ENCODE peak calls at places on chromosomes 13 and 19, in four cellular contexts. M is omental fat pad, L is HepG2, X is heart right ventricle. H is an unnamed sample.
A peak's percentile ranks its signal among the peaks of the same experiment; 100 is the strongest.

GRCh38 chr13:40776681-40777165 is 5.7 kb upstream of the MRPS31 start:
- DNase-seq in X (no peak), M (no peak), L (no peak), H (no peak)

GRCh38 chr19:1779604-1779973 is 26.3 kb downstream of the ONECUT3 start:
- DNase-seq in X (no peak), M (no peak), L (no peak), H (no peak)

GRCh38 chr19:57611113-57611512 is 2.9 kb upstream of the ZNF134 start:
- DNase-seq in X (no peak), L (no peak), M (no peak), H (no peak)

GRCh38 chr19:3275068-3275582 is 50.7 kb downstream of the CELF5 start:
- DNase-seq in M (no peak), L (peak; percentile 65), X (no peak), H (no peak)

GRCh38 chr19:50383307-50383851 is 768 bp upstream of the POLD1 start:
- DNase-seq in L (no peak), X (no peak), M (no peak), H (no peak)

GRCh38 chr19:41364546-41365391 is 820 bp upstream of the B9D2 start:
- DNase-seq in M (no peak), X (no peak), L (no peak), H (no peak)

GRCh38 chr19:12052571-12053169 is at the start of gene ZNF878:
- DNase-seq in L (peak; percentile 97), M (peak; percentile 80), X (peak; percentile 91), H (peak; percentile 80)

GRCh38 chr19:29260477-29261317 is 47.7 kb upstream of the UQCRFS1 start:
- DNase-seq in M (no peak), L (peak; percentile 49), X (no peak), H (no peak)

GRCh38 chr19:47158367-47158791 is 27.7 kb downstream of the SAE1 start:
- DNase-seq in M (no peak), X (peak; percentile 23), L (no peak), H (no peak)

GRCh38 chr19:12159773-12160414 is 3.0 kb upstream of the ZNF136 start:
- DNase-seq in X (no peak), L (no peak), M (no peak), H (no peak)

GRCh38 chr13:80555796-80556195 is 214.9 kb upstream of the SPRY2 start:
- DNase-seq in L (no peak), X (no peak), M (no peak), H (no peak)

GRCh38 chr19:6769006-6769637 is 1.9 kb upstream of the SH2D3A start:
- DNase-seq in X (no peak), M (no peak), L (no peak), H (no peak)

GRCh38 chr19:16449330-16449961 is 22.3 kb downstream of the EPS15L1 start:
- DNase-seq in M (no peak), L (no peak), X (no peak), H (no peak)

GRCh38 chr13:85586422-85586831 is 212.8 kb downstream of the SLITRK6 start:
- DNase-seq in X (no peak), M (no peak), L (no peak), H (no peak)

GRCh38 chr13:68234278-68234677 is 1004.1 kb upstream of the PCDH9 start:
- DNase-seq in M (no peak), X (no peak), L (no peak), H (no peak)

GRCh38 chr13:23584275-23584674 is 14.1 kb downstream of the TNFRSF19 start:
- DNase-seq in M (no peak), L (no peak), X (no peak), H (no peak)

GRCh38 chr19:35038623-35039512 is 2.7 kb upstream of the HPN start:
- DNase-seq in X (no peak), M (no peak), L (no peak), H (no peak)

GRCh38 chr19:42325896-42326771 is 699 bp downstream of the MEGF8 start:
- DNase-seq in L (no peak), X (no peak), M (no peak), H (no peak)

GRCh38 chr19:30105723-30106122 is 163.7 kb downstream of the URI1 start:
- DNase-seq in L (no peak), X (no peak), M (no peak), H (no peak)

GRCh38 chr19:44640518-44640917 is 3.2 kb upstream of the PVR start:
- DNase-seq in L (no peak), X (no peak), M (no peak), H (no peak)

GRCh38 chr13:98509271-98510155 is 67.4 kb downstream of the STK24 start:
- DNase-seq in M (peak; percentile 51), X (peak; percentile 44), L (peak; percentile 30), H (no peak)

GRCh38 chr19:12794936-12795335 is 3.6 kb downstream of the JUNB start:
- DNase-seq in M (no peak), X (no peak), L (no peak), H (no peak)

GRCh38 chr13:103282571-103283450 is 216.6 kb upstream of the SLC10A2 start:
- DNase-seq in X (no peak), L (no peak), M (no peak), H (no peak)

GRCh38 chr19:3849787-3850186 is 19.1 kb downstream of the ZFR2 start:
- DNase-seq in X (no peak), L (no peak), M (no peak), H (no peak)

GRCh38 chr13:110680852-110681251 is 25.1 kb downstream of the CARS2 start:
- DNase-seq in M (no peak), L (peak; percentile 41), X (no peak), H (no peak)

GRCh38 chr19:21749090-21749489 is 18.3 kb downstream of the ZNF100 start:
- DNase-seq in M (no peak), X (no peak), L (no peak), H (no peak)

GRCh38 chr19:8321760-8322637 is 703 bp downstream of the RPS28 start:
- DNase-seq in X (no peak), M (no peak), L (no peak), H (no peak)

GRCh38 chr19:35027851-35028599 is 2.2 kb upstream of the SCN1B start:
- DNase-seq in X (no peak), M (no peak), L (no peak), H (no peak)

GRCh38 chr19:4197625-4198466 is 15.4 kb downstream of the ANKRD24 start:
- DNase-seq in X (no peak), L (no peak), M (no peak), H (peak; percentile 73)

GRCh38 chr13:63208811-63209210 is 1793.2 kb upstream of the PCDH20 start:
- DNase-seq in L (no peak), M (no peak), X (no peak), H (no peak)

GRCh38 chr13:32314968-32315254 is 252 bp downstream of the ZAR1L start:
- DNase-seq in M (peak; percentile 29), L (peak; percentile 40), X (peak; percentile 56), H (no peak)

GRCh38 chr19:39078436-39079200 is 5.5 kb upstream of the ACP7 start:
- DNase-seq in L (peak; percentile 30), M (no peak), X (no peak), H (no peak)

GRCh38 chr19:33795370-33796163 is 1.1 kb upstream of the KCTD15 start:
- DNase-seq in X (peak; percentile 91), L (peak; percentile 66), M (peak; percentile 37), H (no peak)

GRCh38 chr19:12994701-12995595 is at the start of gene NFIX:
- DNase-seq in M (no peak), X (peak; percentile 77), L (peak; percentile 24), H (no peak)

GRCh38 chr19:28705008-28705407 is 507.9 kb downstream of the UQCRFS1 start:
- DNase-seq in L (peak; percentile 21), M (no peak), X (no peak), H (no peak)

GRCh38 chr13:23443878-23444277 is 10.4 kb upstream of the SACS start:
- DNase-seq in M (no peak), L (no peak), X (no peak), H (no peak)

GRCh38 chr13:29676941-29677452 is 81.5 kb upstream of the SLC7A1 start:
- DNase-seq in X (no peak), M (no peak), L (no peak), H (no peak)

GRCh38 chr13:37662624-37663023 is 64.1 kb upstream of the POSTN start:
- DNase-seq in L (no peak), M (no peak), X (no peak), H (no peak)

GRCh38 chr13:27177852-27178251 is 6.2 kb upstream of the USP12 start:
- DNase-seq in X (no peak), L (no peak), M (no peak), H (no peak)
- TF ChIP-seq CTCF in X (no peak), L (no peak), M (no peak), H (no peak)

DNA sequence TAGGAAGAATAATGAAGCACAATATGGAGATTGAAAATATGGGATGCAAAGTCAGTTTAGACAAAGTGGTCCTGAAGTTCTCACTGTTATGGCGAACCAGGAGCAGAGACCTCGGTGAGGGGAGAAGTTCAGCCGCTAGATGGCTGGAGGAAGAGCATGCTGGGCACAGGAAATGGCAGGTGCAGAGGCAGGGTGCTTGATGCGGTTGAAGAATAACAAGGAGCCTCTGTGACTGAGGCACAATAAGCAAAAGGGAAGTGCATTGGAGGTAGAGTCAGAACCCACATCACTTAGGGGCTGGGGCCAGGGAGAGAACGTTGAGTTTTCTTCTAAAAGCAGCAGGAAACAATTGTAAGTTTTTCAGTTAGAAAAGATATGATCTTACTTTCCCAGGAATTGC is 1725.2 kb downstream of the EFNB2 start:
- DNase-seq in M (no peak), X (no peak), L (no peak), H (no peak)
- TF ChIP-seq CTCF in M (no peak), X (no peak), L (no peak), H (no peak)

GRCh38 chr19:37906868-37907734 is at the start of gene SIPA1L3:
- DNase-seq in L (peak; percentile 91), M (peak; percentile 77), X (peak; percentile 94), H (peak; percentile 84)
- TF ChIP-seq CTCF in L (peak; percentile 23), M (no peak), X (no peak), H (no peak)

GRCh38 chr19:48713864-48714755 is 5.4 kb downstream of the MAMSTR start:
- DNase-seq in M (peak; percentile 94), L (peak; percentile 99), X (peak; percentile 99), H (peak; percentile 99)

GRCh38 chr19:48715276-48715675 is 4.2 kb downstream of the MAMSTR start:
- DNase-seq in L (no peak), M (no peak), X (peak; percentile 32), H (no peak)

GRCh38 chr19:48711106-48711662 is 8.3 kb downstream of the MAMSTR start:
- DNase-seq in X (no peak), M (no peak), L (no peak), H (no peak)

GRCh38 chr19:48714759-48715261 is 4.7 kb downstream of the MAMSTR start:
- DNase-seq in L (no peak), M (no peak), X (no peak), H (no peak)

DNA sequence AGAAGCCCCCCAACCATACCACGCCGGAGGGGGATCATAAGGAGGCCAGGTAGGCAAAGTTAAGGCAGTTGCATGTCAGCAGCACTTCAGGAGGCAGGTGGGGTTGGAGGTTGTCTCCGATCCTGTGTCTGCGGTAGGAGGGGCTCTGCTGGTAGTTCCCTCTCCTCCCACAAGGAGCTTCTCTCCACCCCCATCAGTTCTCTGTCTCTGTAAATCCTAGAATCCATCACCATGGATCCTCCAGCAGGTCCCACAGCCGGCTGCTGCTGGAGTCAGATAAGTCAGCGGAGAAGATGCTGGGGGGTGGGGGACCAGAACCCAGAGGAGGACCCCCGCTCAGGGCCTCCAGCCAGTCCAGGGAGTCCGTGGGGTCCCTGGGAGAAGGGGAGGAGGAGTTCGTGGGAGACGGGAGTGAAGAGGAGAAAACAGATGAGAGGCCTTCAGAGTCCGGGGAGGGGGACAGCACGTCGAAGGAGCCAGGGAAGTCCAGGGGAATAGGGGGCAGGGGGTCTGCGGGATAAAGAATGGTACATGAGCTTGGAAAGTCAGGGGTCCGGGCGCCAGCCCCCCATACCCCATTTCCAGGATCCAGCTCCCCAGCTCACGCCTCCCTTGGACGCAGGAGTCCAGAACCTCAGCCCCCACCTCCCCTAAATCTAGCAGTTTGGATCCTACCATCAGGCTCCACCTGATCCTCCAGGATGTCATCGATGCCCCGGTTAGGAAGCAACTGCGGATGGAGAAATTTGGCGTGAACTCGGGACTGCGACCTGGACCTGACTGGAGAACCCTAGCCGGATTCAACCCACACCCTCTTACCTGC is 6.3 kb downstream of the MAMSTR start:
- DNase-seq in M (no peak), L (no peak), X (no peak), H (no peak)
- TF ChIP-seq CTCF in M (no peak), L (no peak), X (no peak), H (no peak)